ENCODE peak calls at places on chromosomes 16 and 17, in six cellular contexts. One of them, this sample, is unnamed.

GRCh38 chr17:15490634-15491261 is 23.3 kb upstream of the CDRT4 start:
- DNase-seq in K562: peak
- DNase-seq in IMR-90: peak
- DNase-seq in A549: no peak
- DNase-seq in GM12878: no peak
- DNase-seq in HepG2: no peak
- DNase-seq in this sample: no peak

GRCh38 chr16:3650631-3651265 is 3.7 kb upstream of the DNASE1 start:
- DNase-seq in K562: no peak
- DNase-seq in IMR-90: no peak
- DNase-seq in A549: no peak
- DNase-seq in GM12878: no peak
- DNase-seq in HepG2: no peak
- DNase-seq in this sample: no peak

GRCh38 chr16:71311553-71312158 is 22.5 kb upstream of the CMTR2 start:
- DNase-seq in K562: peak
- DNase-seq in IMR-90: peak
- DNase-seq in A549: peak
- DNase-seq in GM12878: no peak
- DNase-seq in HepG2: peak
- DNase-seq in this sample: peak

GRCh38 chr16:88948781-88949490 is 28.1 kb downstream of the CBFA2T3 start:
- DNase-seq in K562: no peak
- DNase-seq in IMR-90: no peak
- DNase-seq in A549: peak
- DNase-seq in GM12878: no peak
- DNase-seq in HepG2: no peak
- DNase-seq in this sample: no peak

GRCh38 chr16:24036614-24037013 is 200.8 kb downstream of the PRKCB start:
- DNase-seq in K562: peak
- DNase-seq in IMR-90: peak
- DNase-seq in A549: peak
- DNase-seq in GM12878: no peak
- DNase-seq in HepG2: peak
- DNase-seq in this sample: peak

GRCh38 chr17:29777663-29778062 is 152.4 kb downstream of the SSH2 start:
- DNase-seq in K562: no peak
- DNase-seq in IMR-90: no peak
- DNase-seq in A549: no peak
- DNase-seq in GM12878: no peak
- DNase-seq in HepG2: peak
- DNase-seq in this sample: no peak

GRCh38 chr16:53094013-53094630 is 39.3 kb downstream of the CHD9 start:
- DNase-seq in K562: peak
- DNase-seq in IMR-90: no peak
- DNase-seq in A549: peak
- DNase-seq in GM12878: peak
- DNase-seq in HepG2: no peak
- DNase-seq in this sample: no peak

GRCh38 chr17:6702567-6703215 is 10.5 kb downstream of the SLC13A5 start:
- DNase-seq in K562: no peak
- DNase-seq in IMR-90: no peak
- DNase-seq in A549: no peak
- DNase-seq in GM12878: no peak
- DNase-seq in HepG2: peak
- DNase-seq in this sample: no peak

GRCh38 chr17:70855401-70856054 is 686.2 kb downstream of the KCNJ2 start:
- DNase-seq in K562: no peak
- DNase-seq in IMR-90: peak
- DNase-seq in A549: no peak
- DNase-seq in GM12878: no peak
- DNase-seq in HepG2: no peak
- DNase-seq in this sample: peak

GRCh38 chr17:62740066-62740465 is 68.0 kb downstream of the MARCHF10 start:
- DNase-seq in K562: no peak
- DNase-seq in IMR-90: peak
- DNase-seq in A549: no peak
- DNase-seq in GM12878: no peak
- DNase-seq in HepG2: no peak
- DNase-seq in this sample: no peak

GRCh38 chr16:66472961-66473610 is 46.0 kb downstream of the BEAN1 start:
- DNase-seq in K562: no peak
- DNase-seq in IMR-90: no peak
- DNase-seq in A549: no peak
- DNase-seq in GM12878: no peak
- DNase-seq in HepG2: no peak
- DNase-seq in this sample: no peak

GRCh38 chr16:31880322-31880979 is 6.8 kb downstream of the ZNF267 start:
- DNase-seq in K562: peak
- DNase-seq in IMR-90: peak
- DNase-seq in A549: no peak
- DNase-seq in GM12878: peak
- DNase-seq in HepG2: no peak
- DNase-seq in this sample: no peak

GRCh38 chr16:24098896-24099295 is 157.2 kb upstream of the CACNG3 start:
- DNase-seq in K562: no peak
- DNase-seq in IMR-90: no peak
- DNase-seq in A549: no peak
- DNase-seq in GM12878: no peak
- DNase-seq in HepG2: no peak
- DNase-seq in this sample: no peak

GRCh38 chr17:202501-202951 is 21.1 kb upstream of the DOC2B start:
- DNase-seq in K562: no peak
- DNase-seq in IMR-90: no peak
- DNase-seq in A549: no peak
- DNase-seq in GM12878: no peak
- DNase-seq in HepG2: no peak
- DNase-seq in this sample: no peak

GRCh38 chr17:7045492-7046126 is 1.7 kb upstream of the SLC16A11 start:
- DNase-seq in K562: no peak
- DNase-seq in IMR-90: peak
- DNase-seq in A549: peak
- DNase-seq in GM12878: peak
- DNase-seq in HepG2: peak
- DNase-seq in this sample: no peak

GRCh38 chr17:62322313-62322712 is 58.0 kb upstream of the EFCAB3 start:
- DNase-seq in K562: no peak
- DNase-seq in IMR-90: no peak
- DNase-seq in A549: no peak
- DNase-seq in GM12878: no peak
- DNase-seq in HepG2: no peak
- DNase-seq in this sample: no peak

GRCh38 chr16:9275386-9275785 is 183.9 kb downstream of the HAPSTR1 start:
- DNase-seq in K562: no peak
- DNase-seq in IMR-90: no peak
- DNase-seq in A549: no peak
- DNase-seq in GM12878: no peak
- DNase-seq in HepG2: no peak
- DNase-seq in this sample: no peak

GRCh38 chr16:56424791-56425438 is 430 bp downstream of the AMFR start:
- DNase-seq in K562: peak
- DNase-seq in IMR-90: no peak
- DNase-seq in A549: no peak
- DNase-seq in GM12878: no peak
- DNase-seq in HepG2: no peak
- DNase-seq in this sample: peak

GRCh38 chr17:64218066-64218465 is 45.0 kb downstream of the TEX2 start:
- DNase-seq in K562: no peak
- DNase-seq in IMR-90: no peak
- DNase-seq in A549: no peak
- DNase-seq in GM12878: peak
- DNase-seq in HepG2: no peak
- DNase-seq in this sample: no peak

GRCh38 chr17:15290186-15290536 is 25.0 kb upstream of the PMP22 start:
- DNase-seq in K562: no peak
- DNase-seq in IMR-90: no peak
- DNase-seq in A549: peak
- DNase-seq in GM12878: no peak
- DNase-seq in HepG2: no peak
- DNase-seq in this sample: no peak

GRCh38 chr17:29883497-29883896 is 46.5 kb downstream of the SSH2 start:
- DNase-seq in K562: no peak
- DNase-seq in IMR-90: peak
- DNase-seq in A549: no peak
- DNase-seq in GM12878: no peak
- DNase-seq in HepG2: no peak
- DNase-seq in this sample: no peak

GRCh38 chr17:34519286-34519685 is 60.1 kb upstream of the TMEM132E start:
- DNase-seq in K562: peak
- DNase-seq in IMR-90: no peak
- DNase-seq in A549: peak
- DNase-seq in GM12878: no peak
- DNase-seq in HepG2: peak
- DNase-seq in this sample: peak

GRCh38 chr17:49510059-49510719 is 15.1 kb downstream of the NGFR start:
- DNase-seq in K562: no peak
- DNase-seq in IMR-90: no peak
- DNase-seq in A549: no peak
- DNase-seq in GM12878: no peak
- DNase-seq in HepG2: no peak
- DNase-seq in this sample: no peak

GRCh38 chr17:74345433-74346241 is 16.0 kb downstream of the BTBD17 start:
- DNase-seq in K562: no peak
- DNase-seq in IMR-90: no peak
- DNase-seq in A549: no peak
- DNase-seq in GM12878: no peak
- DNase-seq in HepG2: no peak
- DNase-seq in this sample: no peak

GRCh38 chr17:50050431-50051032 is 5.4 kb upstream of the ITGA3 start:
- DNase-seq in K562: no peak
- DNase-seq in IMR-90: no peak
- DNase-seq in A549: no peak
- DNase-seq in GM12878: no peak
- DNase-seq in HepG2: no peak
- DNase-seq in this sample: no peak

GRCh38 chr16:2983706-2984136 is 3.5 kb upstream of the PKMYT1 start:
- DNase-seq in K562: peak
- DNase-seq in IMR-90: peak
- DNase-seq in A549: peak
- DNase-seq in GM12878: no peak
- DNase-seq in HepG2: peak
- DNase-seq in this sample: peak

GRCh38 chr17:38702900-38703741 is 2.0 kb upstream of the MLLT6 start:
- DNase-seq in K562: no peak
- DNase-seq in IMR-90: no peak
- DNase-seq in A549: no peak
- DNase-seq in GM12878: no peak
- DNase-seq in HepG2: no peak
- DNase-seq in this sample: no peak

GRCh38 chr17:78159575-78160158 is 8.7 kb upstream of the SYNGR2 start:
- DNase-seq in K562: no peak
- DNase-seq in IMR-90: peak
- DNase-seq in A549: no peak
- DNase-seq in GM12878: peak
- DNase-seq in HepG2: peak
- DNase-seq in this sample: no peak

GRCh38 chr17:78151514-78152008 is 5.4 kb downstream of the C17orf99 start:
- DNase-seq in K562: no peak
- DNase-seq in IMR-90: no peak
- DNase-seq in A549: peak
- DNase-seq in GM12878: no peak
- DNase-seq in HepG2: peak
- DNase-seq in this sample: no peak

GRCh38 chr17:78154903-78155811 is 9.0 kb downstream of the C17orf99 start:
- DNase-seq in K562: no peak
- DNase-seq in IMR-90: no peak
- DNase-seq in A549: no peak
- DNase-seq in GM12878: peak
- DNase-seq in HepG2: no peak
- DNase-seq in this sample: no peak
- TF ChIP-seq BHLHE40 in K562: no peak
- TF ChIP-seq BHLHE40 in IMR-90: no peak
- TF ChIP-seq BHLHE40 in A549: no peak
- TF ChIP-seq BHLHE40 in GM12878: peak
- TF ChIP-seq BHLHE40 in HepG2: no peak
- TF ChIP-seq BHLHE40 in this sample: no peak

GRCh38 chr17:68511254-68511670 is 968 bp upstream of the PRKAR1A start:
- DNase-seq in K562: no peak
- DNase-seq in IMR-90: no peak
- DNase-seq in A549: no peak
- DNase-seq in GM12878: no peak
- DNase-seq in HepG2: no peak
- DNase-seq in this sample: no peak

GRCh38 chr17:68512247-68512966 is at the start of gene PRKAR1A:
- DNase-seq in K562: peak
- DNase-seq in IMR-90: peak
- DNase-seq in A549: peak
- DNase-seq in GM12878: peak
- DNase-seq in HepG2: peak
- DNase-seq in this sample: peak

GRCh38 chr17:68511671-68512246 is 471 bp upstream of the PRKAR1A start:
- DNase-seq in K562: peak
- DNase-seq in IMR-90: peak
- DNase-seq in A549: peak
- DNase-seq in GM12878: no peak
- DNase-seq in HepG2: peak
- DNase-seq in this sample: peak

GRCh38 chr17:68513932-68514331 is 1.7 kb downstream of the PRKAR1A start:
- DNase-seq in K562: no peak
- DNase-seq in IMR-90: no peak
- DNase-seq in A549: no peak
- DNase-seq in GM12878: no peak
- DNase-seq in HepG2: no peak
- DNase-seq in this sample: no peak

GRCh38 chr17:68512967-68513474 is 791 bp downstream of the PRKAR1A start:
- DNase-seq in K562: no peak
- DNase-seq in IMR-90: peak
- DNase-seq in A549: peak
- DNase-seq in GM12878: no peak
- DNase-seq in HepG2: no peak
- DNase-seq in this sample: peak
- TF ChIP-seq BHLHE40 in K562: no peak
- TF ChIP-seq BHLHE40 in IMR-90: no peak
- TF ChIP-seq BHLHE40 in A549: no peak
- TF ChIP-seq BHLHE40 in GM12878: no peak
- TF ChIP-seq BHLHE40 in HepG2: no peak
- TF ChIP-seq BHLHE40 in this sample: no peak

GRCh38 chr17:83193336-83194188 is 114.2 kb downstream of the METRNL start:
- DNase-seq in K562: no peak
- DNase-seq in IMR-90: no peak
- DNase-seq in A549: no peak
- DNase-seq in GM12878: no peak
- DNase-seq in HepG2: no peak
- DNase-seq in this sample: no peak
- TF ChIP-seq BHLHE40 in K562: no peak
- TF ChIP-seq BHLHE40 in IMR-90: no peak
- TF ChIP-seq BHLHE40 in A549: no peak
- TF ChIP-seq BHLHE40 in GM12878: no peak
- TF ChIP-seq BHLHE40 in HepG2: no peak
- TF ChIP-seq BHLHE40 in this sample: no peak

DNA sequence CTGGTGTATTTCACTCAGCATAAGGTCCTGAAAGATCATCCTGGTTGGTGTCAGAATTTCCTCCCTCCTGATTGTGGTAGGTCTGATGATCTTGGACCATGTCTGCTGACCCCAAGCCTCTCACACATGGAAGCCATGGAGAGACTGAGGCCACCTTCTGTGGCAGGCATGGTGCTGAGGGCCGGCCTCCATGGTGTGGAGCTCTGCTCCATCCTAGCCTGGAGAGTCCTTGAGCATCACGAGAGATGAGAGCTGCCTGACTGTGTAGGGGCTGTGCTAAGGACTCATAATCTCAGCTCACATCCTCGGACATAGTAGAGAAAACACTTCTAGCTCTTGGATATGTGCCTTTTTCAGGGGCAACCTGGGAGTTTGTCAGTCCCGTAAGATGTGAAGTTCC is 40.6 kb downstream of the MPRIP start:
- DNase-seq in K562: no peak
- DNase-seq in IMR-90: no peak
- DNase-seq in A549: no peak
- DNase-seq in GM12878: no peak
- DNase-seq in HepG2: no peak
- DNase-seq in this sample: no peak
- TF ChIP-seq BHLHE40 in K562: no peak
- TF ChIP-seq BHLHE40 in IMR-90: no peak
- TF ChIP-seq BHLHE40 in A549: no peak
- TF ChIP-seq BHLHE40 in GM12878: no peak
- TF ChIP-seq BHLHE40 in HepG2: no peak
- TF ChIP-seq BHLHE40 in this sample: no peak